ENCODE peak calls at places on chromosomes 12 and 14, in five cellular contexts. H is A172, X is amygdala, C is psoas muscle, N is natural killer cell. Q is an unnamed sample.
A peak's percentile ranks its signal among the peaks of the same experiment; 100 is the strongest.

GRCh38 chr14:25349269-25349668 is 299.3 kb upstream of the STXBP6 start:
- DNase-seq in H (no peak), X (peak; percentile 3), C (no peak), N (no peak), Q (no peak)

GRCh38 chr12:92625639-92626310 is 77.0 kb upstream of the PLEKHG7 start:
- DNase-seq in H (no peak), X (no peak), C (no peak), N (no peak), Q (no peak)

GRCh38 chr12:22037952-22038351 is 8.1 kb upstream of the CMAS start:
- DNase-seq in H (no peak), X (no peak), C (no peak), N (no peak), Q (no peak)

GRCh38 chr14:71377099-71377498 is 469.8 kb downstream of the PCNX1 start:
- DNase-seq in H (no peak), X (no peak), C (no peak), N (no peak), Q (no peak)

GRCh38 chr12:39372929-39373328 is 70.0 kb downstream of the KIF21A start:
- DNase-seq in H (peak; percentile 13), X (no peak), C (no peak), N (peak; percentile 17), Q (no peak)

GRCh38 chr12:55908726-55909512 is 18.8 kb downstream of the PYM1 start:
- DNase-seq in H (no peak), X (no peak), C (no peak), N (no peak), Q (no peak)

GRCh38 chr12:87596636-87597035 is 432.6 kb downstream of the C12orf50 start:
- DNase-seq in H (no peak), X (no peak), C (no peak), N (no peak), Q (no peak)

GRCh38 chr12:3534511-3534910 is 43.5 kb downstream of the PRMT8 start:
- DNase-seq in H (no peak), X (no peak), C (no peak), N (no peak), Q (no peak)

GRCh38 chr12:94616217-94616729 is 34.1 kb downstream of the TMCC3 start:
- DNase-seq in H (peak; percentile 48), X (peak; percentile 84), C (peak; percentile 81), N (no peak), Q (peak; percentile 66)

GRCh38 chr14:53695692-53696091 is 260.9 kb downstream of the BMP4 start:
- DNase-seq in H (no peak), X (no peak), C (no peak), N (no peak), Q (no peak)

GRCh38 chr12:54000774-54001114 is 783 bp downstream of the HOXC9 start:
- DNase-seq in H (no peak), X (no peak), C (no peak), N (no peak), Q (no peak)

GRCh38 chr12:44053550-44054243 is 217.8 kb downstream of the TMEM117 start:
- DNase-seq in H (peak; percentile 8), X (no peak), C (no peak), N (no peak), Q (no peak)

GRCh38 chr12:119700078-119700477 is 32.1 kb downstream of the PRKAB1 start:
- DNase-seq in H (no peak), X (no peak), C (no peak), N (no peak), Q (no peak)

GRCh38 chr12:79451988-79452387 is 238.8 kb downstream of the PAWR start:
- DNase-seq in H (peak; percentile 92), X (no peak), C (peak; percentile 63), N (no peak), Q (peak; percentile 80)

GRCh38 chr12:26987634-26988424 is 26.4 kb downstream of the TM7SF3 start:
- DNase-seq in H (peak; percentile 36), X (no peak), C (no peak), N (no peak), Q (no peak)

GRCh38 chr14:74501135-74501614 is 7.6 kb downstream of the ISCA2 start:
- DNase-seq in H (peak; percentile 49), X (peak; percentile 46), C (peak; percentile 79), N (no peak), Q (no peak)

GRCh38 chr12:57616383-57617101 is 5.3 kb downstream of the ARHGEF25 start:
- DNase-seq in H (peak; percentile 19), X (no peak), C (peak; percentile 46), N (no peak), Q (no peak)

GRCh38 chr12:122449317-122449716 is 26.8 kb upstream of the CLIP1 start:
- DNase-seq in H (peak; percentile 81), X (no peak), C (no peak), N (no peak), Q (peak; percentile 96)

GRCh38 chr12:98754095-98754494 is 109.0 kb downstream of the APAF1 start:
- DNase-seq in H (peak; percentile 73), X (peak; percentile 72), C (no peak), N (no peak), Q (no peak)

GRCh38 chr12:94545937-94546771 is 86.5 kb upstream of the CEP83 start:
- DNase-seq in H (peak; percentile 64), X (peak; percentile 25), C (no peak), N (no peak), Q (no peak)

GRCh38 chr14:69625299-69626131 is 14.1 kb downstream of the SUSD6 start:
- DNase-seq in H (no peak), X (peak; percentile 47), C (peak; percentile 76), N (peak; percentile 65), Q (no peak)

GRCh38 chr12:28033538-28033915 is 61.0 kb upstream of the PTHLH start:
- DNase-seq in H (no peak), X (no peak), C (no peak), N (no peak), Q (peak; percentile 94)

GRCh38 chr12:109047081-109047805 is 5.1 kb upstream of the USP30 start:
- DNase-seq in H (no peak), X (no peak), C (no peak), N (no peak), Q (no peak)

GRCh38 chr14:103593577-103593976 is 30.8 kb downstream of the COA8 start:
- DNase-seq in H (no peak), X (no peak), C (no peak), N (no peak), Q (no peak)

GRCh38 chr12:65895759-65896656 is 71.7 kb downstream of the HMGA2 start:
- DNase-seq in H (peak; percentile 8), X (no peak), C (no peak), N (no peak), Q (no peak)

GRCh38 chr14:24271134-24271833 is at the start of gene RABGGTA:
- DNase-seq in H (peak; percentile 51), X (peak; percentile 77), C (peak; percentile 92), N (peak; percentile 92), Q (peak; percentile 65)

GRCh38 chr12:109277899-109278762 is 31.0 kb downstream of the FOXN4 start:
- DNase-seq in H (no peak), X (no peak), C (no peak), N (no peak), Q (no peak)

GRCh38 chr14:75274899-75275569 is 3.6 kb upstream of the FOS start:
- DNase-seq in H (no peak), X (no peak), C (no peak), N (peak; percentile 72), Q (peak; percentile 53)

GRCh38 chr12:53481957-53482586 is 17.2 kb downstream of the MAP3K12 start:
- DNase-seq in H (no peak), X (no peak), C (no peak), N (no peak), Q (no peak)

GRCh38 chr12:20123465-20123864 is 244.9 kb upstream of the PDE3A start:
- DNase-seq in H (no peak), X (no peak), C (no peak), N (no peak), Q (no peak)

GRCh38 chr12:118189761-118190181 is 53.8 kb downstream of the PEBP1 start:
- DNase-seq in H (peak; percentile 31), X (peak; percentile 52), C (no peak), N (no peak), Q (peak; percentile 33)

GRCh38 chr12:68850390-68850789 is 42.4 kb downstream of the MDM2 start:
- DNase-seq in H (no peak), X (no peak), C (no peak), N (no peak), Q (no peak)

GRCh38 chr12:107311682-107312081 is 218.3 kb upstream of the CRY1 start:
- DNase-seq in H (no peak), X (no peak), C (no peak), N (no peak), Q (no peak)

GRCh38 chr12:6915023-6915788 is 826 bp downstream of the ENO2 start:
- DNase-seq in H (no peak), X (no peak), C (no peak), N (no peak), Q (no peak)

GRCh38 chr12:58491296-58491695 is 429.0 kb downstream of the LRIG3 start:
- DNase-seq in H (peak; percentile 36), X (no peak), C (no peak), N (no peak), Q (no peak)

GRCh38 chr12:4809449-4810218 is 89.4 kb downstream of the GALNT8 start:
- DNase-seq in H (no peak), X (no peak), C (no peak), N (no peak), Q (no peak)

GRCh38 chr14:90796319-90796718 is 19.9 kb downstream of the TTC7B start:
- DNase-seq in H (no peak), X (no peak), C (peak; percentile 52), N (no peak), Q (no peak)

GRCh38 chr12:50764861-50765324 is 992 bp downstream of the ATF1 start:
- DNase-seq in H (peak; percentile 10), X (peak; percentile 18), C (no peak), N (no peak), Q (peak; percentile 42)

Q was measured in foreskin keratinocyte.